ENCODE peak calls at places on chromosomes 3 and 15, in six cellular contexts. U is stomach, H is endothelial cell of umbilical vein, O is IMR-90, X is K562, I is erythroblast. R is an unnamed sample.
A peak's percentile ranks its signal among the peaks of the same experiment; 100 is the strongest.

GRCh38 chr3:130820976-130821375 is 72.9 kb upstream of the ATP2C1 start:
- DNase-seq in O (peak; percentile 28), I (no peak), X (no peak), H (peak; percentile 3), U (no peak), R (peak; percentile 40)

GRCh38 chr3:123244128-123244527 is 42.4 kb downstream of the SEC22A start:
- DNase-seq in O (no peak), U (no peak), H (no peak), X (peak; percentile 7), I (no peak), R (no peak)

GRCh38 chr3:197349368-197349767 is 51.0 kb upstream of the DLG1 start:
- DNase-seq in H (no peak), X (no peak), I (no peak), U (no peak), O (no peak), R (no peak)

GRCh38 chr15:40243126-40243810 is 4.4 kb downstream of the PAK6 start:
- DNase-seq in I (peak; percentile 89), H (no peak), U (peak; percentile 10), O (no peak), X (peak; percentile 52), R (no peak)

GRCh38 chr15:62591842-62592838 is 427.1 kb upstream of the C2CD4B start:
- DNase-seq in I (no peak), H (no peak), X (no peak), U (no peak), O (peak; percentile 23), R (no peak)

GRCh38 chr3:16204751-16205150 is 30.3 kb downstream of the GALNT15 start:
- DNase-seq in I (no peak), O (no peak), X (no peak), H (no peak), U (no peak), R (no peak)

GRCh38 chr15:33913459-33913858 is 54.8 kb upstream of the CHRM5 start:
- DNase-seq in O (peak; percentile 57), H (no peak), X (no peak), I (no peak), U (no peak), R (no peak)

GRCh38 chr15:101320501-101321052 is 25.5 kb upstream of the SNRPA1 start:
- DNase-seq in I (peak; percentile 19), X (no peak), O (peak; percentile 51), H (peak; percentile 29), U (peak; percentile 40), R (no peak)

GRCh38 chr3:142450192-142450591 is 2.4 kb upstream of the XRN1 start:
- DNase-seq in X (no peak), U (no peak), H (no peak), I (no peak), O (no peak), R (no peak)

GRCh38 chr3:180743813-180744212 is 64.5 kb upstream of the CCDC39 start:
- DNase-seq in X (no peak), I (no peak), H (no peak), U (no peak), O (no peak), R (no peak)

GRCh38 chr3:12944849-12945248 is 103.5 kb upstream of the RPL32 start:
- DNase-seq in U (no peak), O (no peak), X (no peak), I (no peak), H (no peak), R (no peak)

GRCh38 chr15:68875377-68876116 is 54.8 kb upstream of the SPESP1 start:
- DNase-seq in H (peak; percentile 91), I (peak; percentile 87), O (peak; percentile 88), U (peak; percentile 95), X (peak; percentile 73), R (peak; percentile 43)

GRCh38 chr3:197186887-197187588 is 111.4 kb downstream of the DLG1 start:
- DNase-seq in U (no peak), X (peak; percentile 40), O (peak; percentile 66), H (peak; percentile 71), I (peak; percentile 75), R (no peak)

GRCh38 chr3:157921767-157922166 is 184.5 kb downstream of the SHOX2 start:
- DNase-seq in H (no peak), O (no peak), X (no peak), I (no peak), U (no peak), R (no peak)

GRCh38 chr15:47294765-47295259 is 422.5 kb upstream of the SEMA6D start:
- DNase-seq in I (no peak), O (no peak), H (no peak), U (no peak), X (no peak), R (no peak)

GRCh38 chr3:182703233-182703632 is 90.1 kb upstream of the ATP11B start:
- DNase-seq in O (no peak), U (no peak), I (no peak), X (no peak), H (no peak), R (no peak)

GRCh38 chr3:61181874-61182273 is 69.4 kb downstream of the FHIT start:
- DNase-seq in I (no peak), H (peak; percentile 35), O (peak; percentile 27), X (no peak), U (no peak), R (peak; percentile 9)

GRCh38 chr15:51647128-51647562 is 24.6 kb upstream of the DMXL2 start:
- DNase-seq in U (peak; percentile 74), O (peak; percentile 43), H (peak; percentile 42), I (peak; percentile 92), X (peak; percentile 40), R (peak; percentile 18)

GRCh38 chr3:135649361-135649760 is 316.2 kb upstream of the PPP2R3A start:
- DNase-seq in O (no peak), U (no peak), I (no peak), H (no peak), X (no peak), R (no peak)

GRCh38 chr3:137764563-137765309 is 621 bp downstream of the SOX14 start:
- DNase-seq in H (no peak), X (no peak), O (no peak), U (no peak), I (no peak), R (no peak)

GRCh38 chr15:74133071-74133702 is 2.8 kb downstream of the ISLR2 start:
- DNase-seq in X (no peak), U (no peak), H (no peak), O (no peak), I (peak; percentile 36), R (no peak)

GRCh38 chr15:46676233-46677206 is 1040.8 kb upstream of the SEMA6D start:
- DNase-seq in I (no peak), U (no peak), H (no peak), O (no peak), X (no peak), R (no peak)

GRCh38 chr15:23912191-23912590 is 225.1 kb upstream of the NDN start:
- DNase-seq in U (no peak), H (no peak), I (no peak), O (no peak), X (no peak), R (no peak)

GRCh38 chr15:42544858-42545629 is 3.5 kb downstream of the LRRC57 start:
- DNase-seq in I (no peak), X (no peak), U (no peak), H (no peak), O (no peak), R (no peak)

GRCh38 chr3:174541708-174542107 is 317.4 kb upstream of the NAALADL2 start:
- DNase-seq in I (no peak), O (peak; percentile 51), U (no peak), H (no peak), X (no peak), R (no peak)

GRCh38 chr15:99565281-99566156 is at the start of gene MEF2A:
- DNase-seq in I (peak; percentile 95), U (peak; percentile 95), O (peak; percentile 93), X (peak; percentile 91), H (peak; percentile 89), R (peak; percentile 82)
- TF ChIP-seq POLR2A in I (peak; percentile 81), U (no peak), O (peak; percentile 70), X (peak; percentile 66), H (peak; percentile 77), R (peak; percentile 77)

GRCh38 chr15:90184119-90184785 is 16.9 kb upstream of the SEMA4B start:
- DNase-seq in I (peak; percentile 94), U (peak; percentile 91), O (no peak), X (peak; percentile 86), H (no peak), R (peak; percentile 57)
- TF ChIP-seq POLR2A in I (peak; percentile 96), U (no peak), O (no peak), X (peak; percentile 85), H (no peak), R (peak; percentile 41)

GRCh38 chr3:119562307-119562961 is 3.0 kb upstream of the CD80 start:
- DNase-seq in U (no peak), X (no peak), H (no peak), I (no peak), O (no peak), R (no peak)
- TF ChIP-seq POLR2A in U (no peak), X (no peak), H (no peak), I (no peak), O (no peak), R (no peak)

DNA sequence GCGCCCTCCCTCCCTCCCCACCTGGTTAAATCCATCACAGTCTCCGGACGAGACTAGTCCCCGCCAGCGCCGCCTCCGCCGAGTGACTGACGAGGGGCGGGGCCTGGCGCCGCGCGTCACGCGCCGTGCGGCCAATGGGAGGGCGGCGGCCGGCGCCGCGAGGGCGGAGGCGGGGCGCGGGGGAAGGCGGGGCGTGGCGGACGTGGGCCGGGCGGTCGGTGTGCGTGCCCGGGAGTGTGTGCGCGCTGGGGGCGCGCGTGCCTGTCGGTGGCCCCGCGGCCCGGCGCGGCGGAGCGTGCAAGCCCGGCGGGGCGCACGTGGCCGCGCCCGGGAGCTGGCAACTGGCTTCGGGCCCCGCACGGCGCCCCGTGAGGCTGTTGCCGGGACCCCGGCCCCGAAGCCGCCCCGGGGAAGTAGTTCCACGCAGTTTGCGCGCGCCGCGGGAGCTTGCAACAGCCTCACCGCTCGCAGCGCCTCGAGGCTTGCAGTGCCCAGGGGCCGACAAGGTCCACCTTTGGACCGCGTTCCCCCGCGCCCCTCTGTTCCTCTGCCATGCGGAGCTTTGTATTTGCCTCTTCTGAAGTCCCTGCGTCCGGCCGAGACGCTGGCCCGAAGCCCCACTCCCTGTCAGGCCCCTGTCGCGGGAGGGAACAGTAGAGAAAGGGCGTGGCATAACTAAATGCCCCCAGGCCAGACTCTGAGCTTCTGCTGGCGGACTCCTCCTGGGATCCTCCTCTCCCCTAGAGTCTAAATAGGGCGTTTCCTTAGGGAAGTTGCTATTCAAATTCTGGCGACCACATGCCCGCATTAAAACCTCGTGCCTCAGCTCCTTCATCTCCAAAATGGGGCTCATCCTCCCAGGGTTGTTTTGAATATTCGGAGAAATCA is 400.9 kb downstream of the SHQ1 start:
- DNase-seq in I (peak; percentile 94), X (peak; percentile 83), U (peak; percentile 95), H (peak; percentile 84), O (peak; percentile 86), R (peak; percentile 85)
- TF ChIP-seq POLR2A in I (peak; percentile 11), X (peak; percentile 36), U (no peak), H (no peak), O (peak; percentile 25), R (peak; percentile 26)

DNA sequence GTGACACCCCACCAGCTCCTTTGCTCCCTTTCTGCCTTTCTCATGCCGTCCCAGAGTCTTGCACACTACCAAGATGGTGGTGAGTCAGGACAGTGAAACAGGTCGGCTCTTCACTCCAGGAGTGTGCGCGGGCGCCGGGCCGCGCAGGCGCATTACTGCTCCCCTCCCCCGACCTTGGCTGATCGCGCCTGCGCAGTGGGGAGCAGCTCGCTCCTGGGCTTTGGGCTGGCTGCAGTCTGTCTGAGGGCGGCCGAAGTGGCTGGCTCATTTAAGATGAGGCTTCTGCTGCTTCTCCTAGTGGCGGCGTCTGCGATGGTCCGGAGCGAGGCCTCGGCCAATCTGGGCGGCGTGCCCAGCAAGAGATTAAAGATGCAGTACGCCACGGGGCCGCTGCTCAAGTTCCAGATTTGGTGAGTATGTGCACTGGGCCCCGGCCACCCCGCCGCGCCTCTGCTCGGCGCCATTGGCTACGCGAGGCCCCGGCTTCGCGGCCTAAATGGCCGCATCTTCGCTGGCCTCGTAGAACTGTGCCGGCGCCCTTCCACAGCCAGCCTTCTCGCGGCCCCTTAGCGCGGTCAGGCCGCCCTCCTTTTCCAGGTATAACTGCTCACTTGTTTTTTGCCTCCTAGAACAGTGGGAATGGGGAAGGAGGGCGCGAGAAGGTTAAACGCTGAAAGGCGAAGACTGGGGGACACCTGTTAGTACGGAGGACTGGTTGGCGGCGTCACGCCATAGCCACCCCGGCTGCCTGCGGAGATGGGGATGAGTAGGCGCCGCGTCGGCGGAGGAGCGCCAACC is at the start of gene SELENOT:
- DNase-seq in H (peak; percentile 99), X (peak; percentile 97), U (peak; percentile 96), I (peak; percentile 98), O (peak; percentile 96), R (peak; percentile 91)
- TF ChIP-seq POLR2A in H (peak; percentile 98), X (peak; percentile 98), U (no peak), I (peak; percentile 99), O (peak; percentile 97), R (peak; percentile 97)

R was measured in H54.